ENCODE peak calls at places on chromosomes 13 and 19, in six cellular contexts. U is PC-3, M is WERI-Rb-1, Q is HFFc6, X is ovary, V is adrenal gland. B is an unnamed sample.

GRCh38 chr13:35014606-35015005 is 72.5 kb downstream of the NBEA start:
- DNase-seq in Q (no peak), U (no peak), X (no peak), V (no peak), M (no peak), B (no peak)

GRCh38 chr19:55369651-55370304 is 485 bp downstream of the IL11 start:
- DNase-seq in V (no peak), Q (peak; percentile 84), M (peak; percentile 83), U (peak; percentile 72), X (no peak), B (peak; percentile 84)

GRCh38 chr13:104779311-104779710 is 1713.1 kb upstream of the SLC10A2 start:
- DNase-seq in M (no peak), Q (no peak), U (peak; percentile 36), V (no peak), X (no peak), B (no peak)

GRCh38 chr13:25218011-25218410 is 45.9 kb upstream of the AMER2 start:
- DNase-seq in V (no peak), X (no peak), Q (no peak), U (no peak), M (no peak), B (no peak)

GRCh38 chr19:2227415-2228156 is 8.5 kb downstream of the PLEKHJ1 start:
- DNase-seq in V (no peak), X (no peak), U (no peak), Q (no peak), M (no peak), B (no peak)

GRCh38 chr13:84481958-84482357 is 599.7 kb upstream of the SLITRK1 start:
- DNase-seq in X (no peak), U (no peak), Q (peak; percentile 85), M (no peak), V (no peak), B (no peak)

GRCh38 chr13:104450006-104450405 is 1383.8 kb upstream of the SLC10A2 start:
- DNase-seq in X (no peak), Q (no peak), M (no peak), U (no peak), V (no peak), B (no peak)

GRCh38 chr13:62387642-62388041 is 972.0 kb upstream of the PCDH20 start:
- DNase-seq in U (peak; percentile 29), M (no peak), V (no peak), Q (no peak), X (no peak), B (no peak)

GRCh38 chr19:58395220-58395978 is at the start of gene RNF225:
- DNase-seq in V (no peak), M (no peak), U (peak; percentile 83), X (no peak), Q (no peak), B (no peak)

GRCh38 chr19:13547102-13547501 is 40.8 kb upstream of the CACNA1A start:
- DNase-seq in V (no peak), Q (no peak), X (no peak), M (no peak), U (no peak), B (no peak)

GRCh38 chr13:52850396-52851152 is 2.1 kb upstream of the PCDH8 start:
- DNase-seq in M (peak; percentile 30), U (peak; percentile 38), Q (no peak), V (peak; percentile 62), X (peak; percentile 42), B (peak; percentile 85)

GRCh38 chr19:13902993-13903555 is 2.8 kb downstream of the BRME1 start:
- DNase-seq in X (no peak), U (peak; percentile 54), Q (no peak), M (peak; percentile 31), V (no peak), B (no peak)

GRCh38 chr19:38975214-38975860 is at the start of gene FBXO17:
- DNase-seq in V (peak; percentile 53), Q (peak; percentile 46), X (peak; percentile 65), U (no peak), M (peak; percentile 77), B (peak; percentile 38)

GRCh38 chr13:73370066-73370465 is 311.3 kb downstream of the KLF5 start:
- DNase-seq in M (no peak), V (no peak), X (no peak), U (no peak), Q (no peak), B (no peak)

GRCh38 chr13:101488734-101489133 is 36.3 kb downstream of the ITGBL1 start:
- DNase-seq in X (no peak), U (no peak), M (no peak), V (no peak), Q (no peak), B (no peak)

GRCh38 chr19:55676384-55676783 is 1.4 kb downstream of the EPN1 start:
- DNase-seq in Q (peak; percentile 30), M (no peak), U (peak; percentile 53), X (no peak), V (no peak), B (no peak)

GRCh38 chr19:17553256-17553655 is 2.2 kb upstream of the COLGALT1 start:
- DNase-seq in U (peak; percentile 80), M (no peak), V (peak; percentile 87), X (peak; percentile 87), Q (peak; percentile 82), B (no peak)

GRCh38 chr13:52459668-52460067 is 4.4 kb downstream of the CKAP2 start:
- DNase-seq in Q (peak; percentile 60), U (peak; percentile 80), X (no peak), V (no peak), M (no peak), B (no peak)

GRCh38 chr13:98443329-98443728 is 133.6 kb downstream of the STK24 start:
- DNase-seq in V (no peak), U (peak; percentile 63), Q (peak; percentile 85), M (no peak), X (no peak), B (no peak)

GRCh38 chr19:57850553-57851017 is 926 bp downstream of the ZNF587 start:
- DNase-seq in U (peak; percentile 73), X (no peak), V (no peak), Q (peak; percentile 42), M (peak; percentile 57), B (no peak)

GRCh38 chr13:112690242-112690943 is 555 bp downstream of the ATP11A start:
- DNase-seq in X (peak; percentile 55), M (peak; percentile 73), U (no peak), Q (no peak), V (peak; percentile 61), B (peak; percentile 67)

GRCh38 chr19:41541990-41542584 is 33.9 kb upstream of the CEACAM21 start:
- DNase-seq in U (peak; percentile 59), M (peak; percentile 58), Q (peak; percentile 12), V (peak; percentile 44), X (peak; percentile 35), B (no peak)

GRCh38 chr19:41535029-41535622 is 40.8 kb upstream of the CEACAM21 start:
- DNase-seq in X (no peak), U (no peak), Q (no peak), M (no peak), V (no peak), B (peak; percentile 38)

GRCh38 chr19:41540041-41540695 is 35.8 kb upstream of the CEACAM21 start:
- DNase-seq in Q (no peak), M (no peak), V (no peak), U (no peak), X (no peak), B (no peak)

GRCh38 chr19:41533691-41534090 is 42.3 kb upstream of the CEACAM21 start:
- DNase-seq in U (no peak), M (no peak), V (no peak), Q (no peak), X (no peak), B (no peak)

GRCh38 chr19:41537789-41538188 is 38.2 kb upstream of the CEACAM21 start:
- DNase-seq in M (no peak), X (no peak), Q (peak; percentile 4), U (peak; percentile 41), V (no peak), B (no peak)
- TF ChIP-seq CTCF in M (no peak), X (no peak), Q (peak; percentile 87), U (peak; percentile 65), V (peak; percentile 52), B (peak; percentile 52)

DNA sequence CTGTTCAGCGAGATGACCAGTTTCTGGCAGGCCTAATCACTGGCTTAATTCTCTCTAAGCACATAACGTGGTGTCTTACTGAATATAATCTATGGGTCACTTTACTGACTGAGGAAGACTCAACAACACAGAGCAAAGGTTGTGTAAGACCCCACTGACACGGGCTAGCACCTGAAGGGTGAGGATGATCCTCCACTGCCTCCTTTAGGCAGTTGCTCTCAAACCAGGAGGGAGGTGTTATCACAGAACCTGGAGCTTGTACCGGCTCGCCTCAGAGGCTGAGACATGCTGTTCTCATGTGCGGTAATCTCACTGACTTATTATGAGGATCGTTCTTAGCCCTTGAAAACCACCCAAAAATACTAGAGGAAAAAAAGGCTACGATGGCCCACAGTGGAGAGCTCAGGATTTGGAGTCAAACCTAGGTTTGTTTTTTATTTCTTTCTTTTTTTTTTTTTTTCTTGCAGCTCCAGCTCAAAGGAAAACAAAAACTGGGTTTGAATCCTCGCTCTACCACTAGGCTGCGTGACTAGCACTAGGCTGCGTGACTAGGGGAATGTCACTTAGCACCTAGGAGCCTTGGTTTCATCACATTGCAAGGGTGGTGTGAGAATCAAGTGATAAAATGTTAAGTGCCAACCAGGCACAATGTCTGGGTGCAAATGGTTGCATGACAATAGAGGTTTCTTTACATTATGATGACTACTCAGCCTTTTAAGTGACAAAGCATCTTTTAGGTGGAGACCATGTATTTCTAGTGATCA is 28.1 kb downstream of the RCBTB2 start:
- DNase-seq in Q (no peak), M (no peak), V (no peak), U (no peak), X (no peak), B (no peak)
- TF ChIP-seq CTCF in Q (no peak), M (no peak), V (no peak), U (no peak), X (no peak), B (no peak)

DNA sequence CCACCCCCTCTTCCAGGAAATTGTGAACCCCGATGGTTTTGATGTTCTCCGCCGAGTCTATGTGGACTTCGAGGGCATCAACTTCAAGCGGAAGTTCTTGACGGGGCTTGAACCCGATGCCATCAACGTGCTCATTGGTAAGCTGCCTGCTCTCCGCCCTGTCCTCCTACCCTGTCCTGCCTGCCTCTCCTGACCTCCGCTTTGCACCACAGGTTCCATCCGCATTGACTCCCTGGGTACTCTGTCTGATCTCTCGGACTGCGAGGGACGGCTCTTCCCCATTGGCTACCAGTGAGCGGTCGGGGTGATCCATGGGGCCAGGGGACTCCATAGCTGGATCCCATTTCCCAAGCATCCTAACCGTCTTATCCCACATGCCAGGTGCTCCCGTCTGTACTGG is 11.9 kb downstream of the IGFLR1 start:
- DNase-seq in U (no peak), Q (no peak), V (no peak), M (no peak), X (no peak), B (peak; percentile 14)
- TF ChIP-seq CTCF in U (no peak), Q (no peak), V (no peak), M (no peak), X (no peak), B (no peak)

GRCh38 chr13:110353339-110353977 is 46.4 kb downstream of the COL4A2 start:
- DNase-seq in M (peak; percentile 3), X (no peak), Q (no peak), U (no peak), V (no peak), B (no peak)

GRCh38 chr13:110351636-110352420 is 44.7 kb downstream of the COL4A2 start:
- DNase-seq in V (no peak), Q (no peak), X (no peak), M (peak; percentile 1), U (peak; percentile 44), B (no peak)

GRCh38 chr13:110354209-110354627 is 47.1 kb downstream of the COL4A2 start:
- DNase-seq in X (no peak), U (peak; percentile 17), Q (no peak), M (peak; percentile 3), V (no peak), B (no peak)

GRCh38 chr13:110354715-110355473 is 47.8 kb downstream of the COL4A2 start:
- DNase-seq in U (no peak), Q (no peak), V (no peak), M (peak; percentile 4), X (no peak), B (peak; percentile 37)

GRCh38 chr13:110352735-110353134 is 45.7 kb downstream of the COL4A2 start:
- DNase-seq in U (no peak), X (no peak), V (no peak), M (peak; percentile 36), Q (no peak), B (no peak)
- TF ChIP-seq CTCF in U (peak; percentile 49), X (no peak), V (no peak), M (peak; percentile 68), Q (peak; percentile 68), B (peak; percentile 30)